ENCODE peak calls at places on chromosomes 11 and 22, in four cellular contexts. One of them, this sample, is unnamed.

GRCh38 chr22:37827056-37827455 is 3.9 kb downstream of the GALR3 start:
- DNase-seq in fibroblast of lung: peak; percentile 14
- DNase-seq in cardiac fibroblast: peak; percentile 69
- DNase-seq in neural progenitor cell: no peak
- DNase-seq in this sample: no peak

GRCh38 chr11:116217006-116217405 is 555.8 kb downstream of the BUD13 start:
- DNase-seq in neural progenitor cell: no peak
- DNase-seq in cardiac fibroblast: peak; percentile 66
- DNase-seq in fibroblast of lung: peak; percentile 27
- DNase-seq in this sample: peak; percentile 39

GRCh38 chr11:67345949-67346819 is 7.2 kb downstream of the POLD4 start:
- DNase-seq in neural progenitor cell: peak; percentile 44
- DNase-seq in fibroblast of lung: peak; percentile 61
- DNase-seq in cardiac fibroblast: peak; percentile 77
- DNase-seq in this sample: peak; percentile 85

GRCh38 chr22:26066534-26066933 is 102.7 kb upstream of the SEZ6L start:
- DNase-seq in fibroblast of lung: no peak
- DNase-seq in cardiac fibroblast: no peak
- DNase-seq in neural progenitor cell: peak; percentile 97
- DNase-seq in this sample: no peak

GRCh38 chr11:69416123-69416475 is 65.4 kb upstream of the LINC01488 start:
- DNase-seq in fibroblast of lung: no peak
- DNase-seq in cardiac fibroblast: no peak
- DNase-seq in neural progenitor cell: no peak
- DNase-seq in this sample: no peak

GRCh38 chr22:27633296-27633871 is 168.2 kb downstream of the MN1 start:
- DNase-seq in neural progenitor cell: no peak
- DNase-seq in fibroblast of lung: no peak
- DNase-seq in cardiac fibroblast: no peak
- DNase-seq in this sample: no peak

GRCh38 chr11:41039592-41039991 is 419.9 kb downstream of the LRRC4C start:
- DNase-seq in fibroblast of lung: no peak
- DNase-seq in neural progenitor cell: no peak
- DNase-seq in cardiac fibroblast: no peak
- DNase-seq in this sample: no peak

GRCh38 chr11:28976801-28977145 is 868.6 kb downstream of the METTL15 start:
- DNase-seq in fibroblast of lung: peak; percentile 19
- DNase-seq in cardiac fibroblast: no peak
- DNase-seq in neural progenitor cell: no peak
- DNase-seq in this sample: no peak

GRCh38 chr11:22244986-22245592 is 52.2 kb downstream of the ANO5 start:
- DNase-seq in fibroblast of lung: peak; percentile 29
- DNase-seq in neural progenitor cell: peak; percentile 79
- DNase-seq in cardiac fibroblast: peak; percentile 60
- DNase-seq in this sample: peak; percentile 45

GRCh38 chr11:44270403-44271192 is 39.3 kb downstream of the ALX4 start:
- DNase-seq in cardiac fibroblast: peak; percentile 16
- DNase-seq in fibroblast of lung: no peak
- DNase-seq in neural progenitor cell: no peak
- DNase-seq in this sample: no peak

GRCh38 chr11:41177791-41178190 is 281.7 kb downstream of the LRRC4C start:
- DNase-seq in cardiac fibroblast: no peak
- DNase-seq in fibroblast of lung: peak; percentile 54
- DNase-seq in neural progenitor cell: no peak
- DNase-seq in this sample: no peak

GRCh38 chr11:112999518-112999917 is 38.3 kb downstream of the NCAM1 start:
- DNase-seq in neural progenitor cell: no peak
- DNase-seq in fibroblast of lung: no peak
- DNase-seq in cardiac fibroblast: no peak
- DNase-seq in this sample: no peak

GRCh38 chr22:32533265-32534068 is 58.9 kb downstream of the FBXO7 start:
- DNase-seq in neural progenitor cell: no peak
- DNase-seq in fibroblast of lung: peak; percentile 72
- DNase-seq in cardiac fibroblast: no peak
- DNase-seq in this sample: peak; percentile 65

GRCh38 chr11:19498986-19499669 is 213.5 kb upstream of the NAV2 start:
- DNase-seq in neural progenitor cell: no peak
- DNase-seq in cardiac fibroblast: peak; percentile 30
- DNase-seq in fibroblast of lung: peak; percentile 59
- DNase-seq in this sample: peak; percentile 53

GRCh38 chr11:95092549-95093324 is 3.1 kb downstream of the ENDOD1 start:
- DNase-seq in neural progenitor cell: peak; percentile 29
- DNase-seq in fibroblast of lung: peak; percentile 77
- DNase-seq in cardiac fibroblast: peak; percentile 67
- DNase-seq in this sample: peak; percentile 76

GRCh38 chr22:46929689-46930225 is 167.3 kb downstream of the TBC1D22A start:
- DNase-seq in cardiac fibroblast: no peak
- DNase-seq in neural progenitor cell: no peak
- DNase-seq in fibroblast of lung: no peak
- DNase-seq in this sample: no peak

GRCh38 chr11:2901196-2901796 is 15.7 kb upstream of the CDKN1C start:
- DNase-seq in neural progenitor cell: no peak
- DNase-seq in fibroblast of lung: no peak
- DNase-seq in cardiac fibroblast: no peak
- DNase-seq in this sample: no peak

GRCh38 chr11:2902784-2903671 is 17.5 kb upstream of the CDKN1C start:
- DNase-seq in fibroblast of lung: no peak
- DNase-seq in cardiac fibroblast: no peak
- DNase-seq in neural progenitor cell: peak; percentile 29
- DNase-seq in this sample: no peak

GRCh38 chr11:2901854-2902783 is 16.5 kb upstream of the CDKN1C start:
- DNase-seq in cardiac fibroblast: peak; percentile 93
- DNase-seq in neural progenitor cell: peak; percentile 94
- DNase-seq in fibroblast of lung: peak; percentile 87
- DNase-seq in this sample: peak; percentile 86

GRCh38 chr11:2904153-2905052 is 18.8 kb upstream of the CDKN1C start:
- DNase-seq in neural progenitor cell: no peak
- DNase-seq in fibroblast of lung: no peak
- DNase-seq in cardiac fibroblast: no peak
- DNase-seq in this sample: no peak

GRCh38 chr11:2903672-2904011 is 18.1 kb upstream of the CDKN1C start:
- DNase-seq in cardiac fibroblast: no peak
- DNase-seq in neural progenitor cell: no peak
- DNase-seq in fibroblast of lung: no peak
- DNase-seq in this sample: no peak
- H3K4me3 ChIP-seq in cardiac fibroblast: no peak overlapping the region
- H3K4me3 ChIP-seq in neural progenitor cell: no peak overlapping the region
- H3K4me3 ChIP-seq in fibroblast of lung: no peak overlapping the region
- H3K4me3 ChIP-seq in this sample: no peak overlapping the region

DNA sequence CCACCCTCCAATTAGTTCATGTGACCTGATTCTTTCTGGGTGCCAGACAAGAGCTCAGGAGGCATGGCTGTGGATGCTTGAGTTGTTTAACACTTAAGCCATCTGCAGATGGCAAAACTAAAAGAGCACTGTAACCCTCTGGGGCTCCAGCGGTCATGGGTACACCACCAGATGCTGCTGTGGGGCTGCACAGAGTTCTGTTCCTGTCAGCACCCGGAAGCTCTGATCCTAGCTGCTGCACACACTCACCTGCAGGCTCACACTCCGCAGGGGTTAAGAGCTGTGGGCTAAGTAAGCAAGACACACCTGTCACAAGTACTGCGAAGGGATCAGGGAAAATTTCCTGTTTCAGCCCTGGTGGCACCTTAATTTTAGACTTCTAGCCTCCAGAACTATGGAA is 307.8 kb downstream of the C11orf87 start:
- DNase-seq in cardiac fibroblast: no peak
- DNase-seq in neural progenitor cell: no peak
- DNase-seq in fibroblast of lung: no peak
- DNase-seq in this sample: no peak
- TF ChIP-seq CTCF in cardiac fibroblast: no peak
- TF ChIP-seq CTCF in neural progenitor cell: no peak
- TF ChIP-seq CTCF in fibroblast of lung: no peak
- TF ChIP-seq CTCF in this sample: no peak

GRCh38 chr11:72737341-72737740 is 14.9 kb downstream of the ARAP1 start:
- DNase-seq in neural progenitor cell: no peak
- DNase-seq in fibroblast of lung: no peak
- DNase-seq in cardiac fibroblast: no peak
- DNase-seq in this sample: no peak
- H3K4me3 ChIP-seq in neural progenitor cell: no peak overlapping the region
- H3K4me3 ChIP-seq in fibroblast of lung: no peak overlapping the region
- H3K4me3 ChIP-seq in cardiac fibroblast: no peak overlapping the region
- H3K4me3 ChIP-seq in this sample: no peak overlapping the region

GRCh38 chr11:20873054-20873453 is 203.7 kb downstream of the NELL1 start:
- DNase-seq in cardiac fibroblast: no peak
- DNase-seq in fibroblast of lung: no peak
- DNase-seq in neural progenitor cell: peak; percentile 79
- DNase-seq in this sample: no peak
- TF ChIP-seq CTCF in cardiac fibroblast: no peak
- TF ChIP-seq CTCF in fibroblast of lung: no peak
- TF ChIP-seq CTCF in neural progenitor cell: peak; percentile 77
- TF ChIP-seq CTCF in this sample: no peak

DNA sequence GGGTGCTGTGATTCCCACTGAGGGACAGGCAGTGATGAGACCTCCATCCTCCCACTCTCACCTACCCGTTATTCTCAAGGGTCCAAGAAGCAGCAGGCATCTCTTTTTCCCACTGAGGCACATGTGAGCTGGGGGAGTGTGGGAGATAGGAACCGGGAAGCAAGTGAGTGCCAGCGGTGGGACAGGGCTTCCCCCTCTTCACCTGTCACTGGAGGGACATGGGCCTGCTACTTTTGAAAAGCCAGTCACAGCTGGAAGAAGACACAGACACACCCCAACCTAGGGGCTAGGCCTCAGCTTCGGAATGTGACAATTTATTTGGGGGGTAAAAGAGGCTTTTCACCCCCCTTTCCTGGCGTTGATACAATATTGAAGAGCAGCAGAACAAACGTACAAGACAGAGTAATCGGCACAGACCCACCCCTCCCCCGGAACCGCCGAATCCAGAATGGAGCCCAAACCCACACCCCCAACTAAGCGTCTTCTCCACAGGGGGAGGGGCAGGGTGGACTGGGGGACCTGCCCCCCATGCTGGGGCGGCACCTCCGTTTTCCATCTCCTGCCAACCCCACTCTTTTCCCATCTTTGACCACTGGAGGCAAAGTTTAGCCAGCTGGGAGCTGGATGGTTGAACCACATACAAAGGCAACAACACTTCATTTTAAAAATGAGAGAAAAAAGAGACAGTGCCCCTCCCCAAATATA is 10.7 kb downstream of the CBX6 start:
- DNase-seq in fibroblast of lung: no peak
- DNase-seq in neural progenitor cell: no peak
- DNase-seq in cardiac fibroblast: no peak
- DNase-seq in this sample: peak; percentile 25
- H3K4me3 ChIP-seq in fibroblast of lung: no peak overlapping the region
- H3K4me3 ChIP-seq in neural progenitor cell: no peak overlapping the region
- H3K4me3 ChIP-seq in cardiac fibroblast: no peak overlapping the region
- H3K4me3 ChIP-seq in this sample: no peak overlapping the region

GRCh38 chr11:114180301-114181055 is 115.7 kb upstream of the NNMT start:
- DNase-seq in fibroblast of lung: no peak
- DNase-seq in neural progenitor cell: peak; percentile 45
- DNase-seq in cardiac fibroblast: no peak
- DNase-seq in this sample: peak; percentile 48
- TF ChIP-seq CTCF in fibroblast of lung: peak; percentile 31
- TF ChIP-seq CTCF in neural progenitor cell: peak; percentile 53
- TF ChIP-seq CTCF in cardiac fibroblast: peak; percentile 52
- TF ChIP-seq CTCF in this sample: peak; percentile 40